ENCODE peak calls at places on chromosomes 3 and 15, in seven cellular contexts. One of them, this sample, is unnamed.

GRCh38 chr3:73808862-73809509 is 184.2 kb upstream of the PDZRN3 start:
- DNase-seq in central memory CD8-positive, alpha-beta T cell: no peak
- DNase-seq in MM.1S: no peak
- DNase-seq in CD8-positive, alpha-beta T cell: no peak
- DNase-seq in hepatocyte: no peak
- DNase-seq in NCI-H2029 treated with DMSO at 0.1 percent for 48 hours: no peak
- DNase-seq in fibroblast of gingiva: no peak
- DNase-seq in this sample: no peak

GRCh38 chr3:64011685-64012084 is 11.6 kb downstream of the PSMD6 start:
- DNase-seq in central memory CD8-positive, alpha-beta T cell: no peak
- DNase-seq in NCI-H2029 treated with DMSO at 0.1 percent for 48 hours: no peak
- DNase-seq in hepatocyte: peak; percentile 29
- DNase-seq in CD8-positive, alpha-beta T cell: no peak
- DNase-seq in fibroblast of gingiva: peak; percentile 72
- DNase-seq in MM.1S: no peak
- DNase-seq in this sample: no peak

GRCh38 chr3:190120161-190121060 is at the start of gene P3H2:
- DNase-seq in central memory CD8-positive, alpha-beta T cell: no peak
- DNase-seq in fibroblast of gingiva: peak; percentile 91
- DNase-seq in MM.1S: peak; percentile 91
- DNase-seq in NCI-H2029 treated with DMSO at 0.1 percent for 48 hours: no peak
- DNase-seq in hepatocyte: peak; percentile 96
- DNase-seq in CD8-positive, alpha-beta T cell: no peak
- DNase-seq in this sample: peak; percentile 13

GRCh38 chr15:27608248-27608647 is 490.9 kb downstream of the OCA2 start:
- DNase-seq in central memory CD8-positive, alpha-beta T cell: no peak
- DNase-seq in MM.1S: no peak
- DNase-seq in hepatocyte: no peak
- DNase-seq in fibroblast of gingiva: no peak
- DNase-seq in NCI-H2029 treated with DMSO at 0.1 percent for 48 hours: no peak
- DNase-seq in CD8-positive, alpha-beta T cell: no peak
- DNase-seq in this sample: no peak

GRCh38 chr3:194577985-194578905 is 55.0 kb downstream of the TMEM44 start:
- DNase-seq in central memory CD8-positive, alpha-beta T cell: no peak
- DNase-seq in hepatocyte: peak; percentile 78
- DNase-seq in NCI-H2029 treated with DMSO at 0.1 percent for 48 hours: no peak
- DNase-seq in MM.1S: no peak
- DNase-seq in CD8-positive, alpha-beta T cell: peak; percentile 20
- DNase-seq in fibroblast of gingiva: peak; percentile 61
- DNase-seq in this sample: no peak

GRCh38 chr3:46820852-46821251 is 42.4 kb downstream of the MYL3 start:
- DNase-seq in NCI-H2029 treated with DMSO at 0.1 percent for 48 hours: no peak
- DNase-seq in hepatocyte: no peak
- DNase-seq in fibroblast of gingiva: no peak
- DNase-seq in central memory CD8-positive, alpha-beta T cell: no peak
- DNase-seq in MM.1S: no peak
- DNase-seq in CD8-positive, alpha-beta T cell: no peak
- DNase-seq in this sample: no peak

GRCh38 chr15:92584105-92584504 is 71.5 kb downstream of the FAM174B start:
- DNase-seq in fibroblast of gingiva: no peak
- DNase-seq in NCI-H2029 treated with DMSO at 0.1 percent for 48 hours: no peak
- DNase-seq in CD8-positive, alpha-beta T cell: no peak
- DNase-seq in central memory CD8-positive, alpha-beta T cell: no peak
- DNase-seq in MM.1S: no peak
- DNase-seq in hepatocyte: no peak
- DNase-seq in this sample: no peak

GRCh38 chr3:104952587-104952986 is 414.1 kb upstream of the ALCAM start:
- DNase-seq in CD8-positive, alpha-beta T cell: no peak
- DNase-seq in MM.1S: no peak
- DNase-seq in hepatocyte: no peak
- DNase-seq in fibroblast of gingiva: peak; percentile 95
- DNase-seq in NCI-H2029 treated with DMSO at 0.1 percent for 48 hours: no peak
- DNase-seq in central memory CD8-positive, alpha-beta T cell: no peak
- DNase-seq in this sample: no peak

GRCh38 chr3:155859859-155860258 is 5.6 kb upstream of the SLC33A1 start:
- DNase-seq in fibroblast of gingiva: no peak
- DNase-seq in CD8-positive, alpha-beta T cell: no peak
- DNase-seq in central memory CD8-positive, alpha-beta T cell: no peak
- DNase-seq in MM.1S: peak; percentile 46
- DNase-seq in NCI-H2029 treated with DMSO at 0.1 percent for 48 hours: no peak
- DNase-seq in hepatocyte: no peak
- DNase-seq in this sample: no peak

GRCh38 chr15:37079726-37080125 is 20.6 kb downstream of the MEIS2 start:
- DNase-seq in hepatocyte: no peak
- DNase-seq in CD8-positive, alpha-beta T cell: no peak
- DNase-seq in MM.1S: no peak
- DNase-seq in fibroblast of gingiva: peak; percentile 87
- DNase-seq in NCI-H2029 treated with DMSO at 0.1 percent for 48 hours: no peak
- DNase-seq in central memory CD8-positive, alpha-beta T cell: no peak
- DNase-seq in this sample: no peak

GRCh38 chr3:42713747-42714146 is 11.1 kb upstream of the HHATL start:
- DNase-seq in fibroblast of gingiva: no peak
- DNase-seq in central memory CD8-positive, alpha-beta T cell: no peak
- DNase-seq in CD8-positive, alpha-beta T cell: no peak
- DNase-seq in NCI-H2029 treated with DMSO at 0.1 percent for 48 hours: no peak
- DNase-seq in hepatocyte: no peak
- DNase-seq in MM.1S: no peak
- DNase-seq in this sample: no peak

GRCh38 chr3:142963266-142964149 is at the start of gene PAQR9:
- DNase-seq in MM.1S: peak; percentile 21
- DNase-seq in NCI-H2029 treated with DMSO at 0.1 percent for 48 hours: no peak
- DNase-seq in hepatocyte: peak; percentile 62
- DNase-seq in central memory CD8-positive, alpha-beta T cell: no peak
- DNase-seq in CD8-positive, alpha-beta T cell: no peak
- DNase-seq in fibroblast of gingiva: no peak
- DNase-seq in this sample: no peak

GRCh38 chr3:62246094-62246493 is 127.3 kb downstream of the FEZF2 start:
- DNase-seq in central memory CD8-positive, alpha-beta T cell: no peak
- DNase-seq in fibroblast of gingiva: no peak
- DNase-seq in hepatocyte: no peak
- DNase-seq in NCI-H2029 treated with DMSO at 0.1 percent for 48 hours: no peak
- DNase-seq in MM.1S: no peak
- DNase-seq in CD8-positive, alpha-beta T cell: no peak
- DNase-seq in this sample: no peak

GRCh38 chr3:66224220-66224619 is 3.4 kb downstream of the SLC25A26 start:
- DNase-seq in hepatocyte: no peak
- DNase-seq in MM.1S: no peak
- DNase-seq in CD8-positive, alpha-beta T cell: no peak
- DNase-seq in central memory CD8-positive, alpha-beta T cell: no peak
- DNase-seq in NCI-H2029 treated with DMSO at 0.1 percent for 48 hours: no peak
- DNase-seq in fibroblast of gingiva: no peak
- DNase-seq in this sample: no peak

GRCh38 chr3:133038731-133039398 is 674 bp downstream of the TMEM108 start:
- DNase-seq in fibroblast of gingiva: no peak
- DNase-seq in CD8-positive, alpha-beta T cell: no peak
- DNase-seq in MM.1S: peak; percentile 24
- DNase-seq in NCI-H2029 treated with DMSO at 0.1 percent for 48 hours: no peak
- DNase-seq in central memory CD8-positive, alpha-beta T cell: no peak
- DNase-seq in hepatocyte: peak; percentile 41
- DNase-seq in this sample: no peak

GRCh38 chr15:75796321-75796720 is 46.9 kb upstream of the UBE2Q2 start:
- DNase-seq in hepatocyte: no peak
- DNase-seq in NCI-H2029 treated with DMSO at 0.1 percent for 48 hours: no peak
- DNase-seq in fibroblast of gingiva: no peak
- DNase-seq in central memory CD8-positive, alpha-beta T cell: no peak
- DNase-seq in CD8-positive, alpha-beta T cell: no peak
- DNase-seq in MM.1S: peak; percentile 53
- DNase-seq in this sample: no peak

GRCh38 chr3:197367081-197367780 is 68.8 kb upstream of the DLG1 start:
- DNase-seq in fibroblast of gingiva: no peak
- DNase-seq in central memory CD8-positive, alpha-beta T cell: no peak
- DNase-seq in MM.1S: no peak
- DNase-seq in CD8-positive, alpha-beta T cell: no peak
- DNase-seq in hepatocyte: peak; percentile 44
- DNase-seq in NCI-H2029 treated with DMSO at 0.1 percent for 48 hours: peak; percentile 87
- DNase-seq in this sample: no peak

GRCh38 chr3:35070088-35070487 is 569.2 kb upstream of the ARPP21 start:
- DNase-seq in fibroblast of gingiva: no peak
- DNase-seq in MM.1S: no peak
- DNase-seq in central memory CD8-positive, alpha-beta T cell: no peak
- DNase-seq in CD8-positive, alpha-beta T cell: no peak
- DNase-seq in NCI-H2029 treated with DMSO at 0.1 percent for 48 hours: no peak
- DNase-seq in hepatocyte: no peak
- DNase-seq in this sample: no peak

GRCh38 chr3:101819649-101820202 is 29.6 kb upstream of the NFKBIZ start:
- DNase-seq in NCI-H2029 treated with DMSO at 0.1 percent for 48 hours: no peak
- DNase-seq in MM.1S: no peak
- DNase-seq in CD8-positive, alpha-beta T cell: no peak
- DNase-seq in hepatocyte: no peak
- DNase-seq in fibroblast of gingiva: no peak
- DNase-seq in central memory CD8-positive, alpha-beta T cell: no peak
- DNase-seq in this sample: no peak

GRCh38 chr15:31157644-31158069 is 56.1 kb upstream of the TRPM1 start:
- DNase-seq in NCI-H2029 treated with DMSO at 0.1 percent for 48 hours: no peak
- DNase-seq in fibroblast of gingiva: no peak
- DNase-seq in CD8-positive, alpha-beta T cell: no peak
- DNase-seq in hepatocyte: peak; percentile 56
- DNase-seq in MM.1S: peak; percentile 70
- DNase-seq in central memory CD8-positive, alpha-beta T cell: no peak
- DNase-seq in this sample: no peak

GRCh38 chr3:184241447-184242296 is 7.1 kb downstream of the ALG3 start:
- DNase-seq in MM.1S: no peak
- DNase-seq in hepatocyte: peak; percentile 63
- DNase-seq in NCI-H2029 treated with DMSO at 0.1 percent for 48 hours: peak; percentile 70
- DNase-seq in central memory CD8-positive, alpha-beta T cell: no peak
- DNase-seq in CD8-positive, alpha-beta T cell: no peak
- DNase-seq in fibroblast of gingiva: no peak
- DNase-seq in this sample: no peak

GRCh38 chr3:66812126-66812525 is 186.0 kb upstream of the KBTBD8 start:
- DNase-seq in CD8-positive, alpha-beta T cell: no peak
- DNase-seq in MM.1S: peak; percentile 46
- DNase-seq in NCI-H2029 treated with DMSO at 0.1 percent for 48 hours: no peak
- DNase-seq in central memory CD8-positive, alpha-beta T cell: no peak
- DNase-seq in hepatocyte: no peak
- DNase-seq in fibroblast of gingiva: peak; percentile 16
- DNase-seq in this sample: no peak